ENCODE peak calls at places on chromosomes 5 and 9, in six cellular contexts. P is heart left ventricle, S is stomach, M is uterus, N is Peyer's patch, H is IMR-90. Q is an unnamed sample.

GRCh38 chr5:53366245-53366644 is 114.2 kb upstream of the FST start:
- DNase-seq in P (no peak), S (no peak), M (no peak), N (no peak), H (peak), Q (no peak)

GRCh38 chr9:89755835-89756234 is 151.0 kb downstream of the GADD45G start:
- DNase-seq in P (no peak), S (peak), M (no peak), N (no peak), H (peak), Q (no peak)

GRCh38 chr9:68739631-68740174 is 34.7 kb downstream of the PIP5K1B start:
- DNase-seq in P (no peak), S (peak), M (no peak), N (no peak), H (no peak), Q (no peak)

GRCh38 chr5:168666356-168666755 is 87.2 kb upstream of the PANK3 start:
- DNase-seq in P (no peak), S (no peak), M (no peak), N (no peak), H (no peak), Q (no peak)

GRCh38 chr9:104748359-104749031 is 1.0 kb downstream of the NIPSNAP3A start:
- DNase-seq in P (no peak), S (no peak), M (no peak), N (no peak), H (peak), Q (no peak)

GRCh38 chr9:78856144-78856543 is 559.2 kb downstream of the PSAT1 start:
- DNase-seq in P (no peak), S (no peak), M (no peak), N (no peak), H (peak), Q (no peak)

GRCh38 chr5:140224658-140225057 is 49.7 kb downstream of the CYSTM1 start:
- DNase-seq in P (no peak), S (no peak), M (no peak), N (no peak), H (no peak), Q (no peak)

GRCh38 chr9:33677961-33678360 is 117.4 kb upstream of the PRSS3 start:
- DNase-seq in P (no peak), S (no peak), M (no peak), N (no peak), H (no peak), Q (no peak)

GRCh38 chr9:21153688-21154608 is 12.3 kb upstream of the IFNW1 start:
- DNase-seq in P (no peak), S (no peak), M (no peak), N (no peak), H (peak), Q (no peak)

GRCh38 chr9:36407122-36407723 is 7.2 kb upstream of the RNF38 start:
- DNase-seq in P (no peak), S (peak), M (peak), N (peak), H (peak), Q (no peak)

GRCh38 chr5:167294861-167295685 is 996.4 kb upstream of the WWC1 start:
- DNase-seq in P (no peak), S (no peak), M (no peak), N (no peak), H (peak), Q (no peak)

GRCh38 chr9:92759990-92760893 is 4.4 kb downstream of the BICD2 start:
- DNase-seq in P (peak), S (peak), M (no peak), N (no peak), H (no peak), Q (peak)

GRCh38 chr5:159056201-159056600 is 43.5 kb downstream of the EBF1 start:
- DNase-seq in P (no peak), S (no peak), M (no peak), N (no peak), H (no peak), Q (no peak)

GRCh38 chr9:618478-618877 is 223.0 kb upstream of the DMRT1 start:
- DNase-seq in P (no peak), S (no peak), M (no peak), N (no peak), H (peak), Q (no peak)

GRCh38 chr9:130020618-130021017 is 22.4 kb downstream of the FNBP1 start:
- DNase-seq in P (no peak), S (no peak), M (no peak), N (no peak), H (no peak), Q (no peak)

GRCh38 chr5:39570418-39571027 is 145.7 kb upstream of the DAB2 start:
- DNase-seq in P (no peak), S (no peak), M (no peak), N (no peak), H (peak), Q (no peak)

GRCh38 chr9:18071651-18072060 is 402.3 kb upstream of the ADAMTSL1 start:
- DNase-seq in P (no peak), S (no peak), M (peak), N (no peak), H (peak), Q (no peak)

GRCh38 chr9:109417585-109418544 is 80.2 kb downstream of the PTPN3 start:
- DNase-seq in P (no peak), S (no peak), M (no peak), N (no peak), H (no peak), Q (no peak)
- TF ChIP-seq POLR2A in P (no peak), S (no peak), M (no peak), N (no peak), H (no peak), Q (no peak)

GRCh38 chr5:135331612-135332011 is 67.4 kb downstream of the MACROH2A1 start:
- DNase-seq in P (no peak), S (no peak), M (no peak), N (no peak), H (peak), Q (no peak)

GRCh38 chr5:135332519-135333150 is 66.4 kb downstream of the MACROH2A1 start:
- DNase-seq in P (no peak), S (no peak), M (no peak), N (no peak), H (peak), Q (no peak)

GRCh38 chr5:135329913-135330797 is 68.9 kb downstream of the MACROH2A1 start:
- DNase-seq in P (no peak), S (no peak), M (no peak), N (no peak), H (no peak), Q (no peak)

GRCh38 chr5:135329101-135329912 is 69.7 kb downstream of the MACROH2A1 start:
- DNase-seq in P (no peak), S (no peak), M (no peak), N (no peak), H (no peak), Q (no peak)

GRCh38 chr5:135330798-135331096 is 68.3 kb downstream of the MACROH2A1 start:
- DNase-seq in P (no peak), S (no peak), M (no peak), N (no peak), H (no peak), Q (no peak)
- TF ChIP-seq POLR2A in P (no peak), S (no peak), M (no peak), N (no peak), H (no peak), Q (no peak)

GRCh38 chr5:34656001-34656699 is at the start of gene RAI14:
- DNase-seq in P (peak), S (peak), M (peak), N (no peak), H (peak), Q (peak)
- TF ChIP-seq POLR2A in P (no peak), S (no peak), M (peak), N (peak), H (peak), Q (no peak)

GRCh38 chr5:112707187-112708179 is 30.2 kb upstream of the APC start:
- DNase-seq in P (peak), S (peak), M (peak), N (peak), H (peak), Q (peak)
- TF ChIP-seq POLR2A in P (no peak), S (no peak), M (peak), N (peak), H (peak), Q (peak)

DNA sequence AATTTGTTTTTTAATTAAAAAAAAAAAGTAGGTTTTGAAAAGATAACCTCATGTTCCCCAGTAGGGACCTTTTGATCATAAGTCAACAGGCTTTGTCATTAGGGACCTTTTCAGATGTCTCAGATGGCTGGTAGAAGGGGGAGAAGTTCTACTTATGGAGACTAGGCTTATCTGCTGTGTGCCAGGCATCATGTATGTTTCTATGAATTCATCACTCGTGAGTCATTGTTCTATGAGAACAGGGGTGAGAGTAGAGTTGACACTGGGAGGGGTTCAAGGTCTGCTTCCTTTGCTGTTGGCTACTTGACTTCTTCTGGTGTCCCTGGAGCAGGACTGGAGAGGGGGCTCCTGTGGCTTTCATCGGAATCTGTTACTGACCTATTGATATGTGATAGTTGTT is 138.8 kb downstream of the KDM4C start:
- DNase-seq in P (no peak), S (no peak), M (no peak), N (no peak), H (peak), Q (no peak)
- TF ChIP-seq POLR2A in P (no peak), S (no peak), M (no peak), N (no peak), H (no peak), Q (no peak)

GRCh38 chr5:119396265-119396664 is 40.4 kb downstream of the TNFAIP8 start:
- DNase-seq in P (no peak), S (no peak), M (no peak), N (no peak), H (no peak), Q (no peak)
- TF ChIP-seq POLR2A in P (no peak), S (no peak), M (no peak), N (no peak), H (no peak), Q (no peak)

DNA sequence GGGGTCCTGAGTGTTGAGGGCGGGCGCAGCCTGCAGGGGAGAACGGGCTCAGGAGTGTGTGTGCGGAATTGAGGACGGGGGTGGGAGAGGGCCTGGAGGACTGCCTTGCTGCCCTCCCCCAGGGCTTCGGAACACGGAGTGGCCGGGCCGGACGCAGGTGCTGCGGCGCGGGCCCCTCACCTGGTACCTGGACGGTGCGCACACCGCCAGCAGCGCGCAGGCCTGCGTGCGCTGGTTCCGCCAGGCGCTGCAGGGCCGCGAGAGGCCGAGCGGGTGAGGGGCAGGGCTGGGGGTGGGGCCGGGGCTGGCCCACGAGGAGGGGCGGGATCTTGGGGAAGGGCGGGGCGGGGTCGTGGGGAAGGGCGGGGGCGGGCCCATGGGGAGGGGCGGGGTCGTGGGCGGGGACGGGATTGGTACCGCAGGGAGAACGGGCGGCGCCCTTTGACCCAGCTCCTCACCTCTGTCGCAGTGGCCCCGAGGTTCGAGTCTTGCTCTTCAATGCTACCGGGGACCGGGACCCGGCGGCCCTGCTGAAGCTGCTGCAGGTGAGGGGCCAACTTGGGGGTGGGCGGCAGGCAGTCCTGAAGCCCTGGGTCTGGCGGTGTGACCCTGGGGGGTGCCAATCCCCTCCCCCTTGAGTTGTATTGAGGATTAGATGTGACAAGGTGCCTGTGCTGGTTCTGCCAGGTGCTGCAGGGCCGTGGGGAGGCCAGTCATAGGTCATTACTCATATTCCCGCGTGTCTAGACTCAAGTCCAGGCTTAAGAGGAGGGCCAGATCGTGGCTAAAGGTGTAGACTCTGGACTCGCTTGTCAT is 7.1 kb downstream of the FPGS start:
- DNase-seq in P (no peak), S (peak), M (no peak), N (no peak), H (no peak), Q (no peak)
- TF ChIP-seq POLR2A in P (no peak), S (no peak), M (no peak), N (no peak), H (no peak), Q (no peak)

DNA sequence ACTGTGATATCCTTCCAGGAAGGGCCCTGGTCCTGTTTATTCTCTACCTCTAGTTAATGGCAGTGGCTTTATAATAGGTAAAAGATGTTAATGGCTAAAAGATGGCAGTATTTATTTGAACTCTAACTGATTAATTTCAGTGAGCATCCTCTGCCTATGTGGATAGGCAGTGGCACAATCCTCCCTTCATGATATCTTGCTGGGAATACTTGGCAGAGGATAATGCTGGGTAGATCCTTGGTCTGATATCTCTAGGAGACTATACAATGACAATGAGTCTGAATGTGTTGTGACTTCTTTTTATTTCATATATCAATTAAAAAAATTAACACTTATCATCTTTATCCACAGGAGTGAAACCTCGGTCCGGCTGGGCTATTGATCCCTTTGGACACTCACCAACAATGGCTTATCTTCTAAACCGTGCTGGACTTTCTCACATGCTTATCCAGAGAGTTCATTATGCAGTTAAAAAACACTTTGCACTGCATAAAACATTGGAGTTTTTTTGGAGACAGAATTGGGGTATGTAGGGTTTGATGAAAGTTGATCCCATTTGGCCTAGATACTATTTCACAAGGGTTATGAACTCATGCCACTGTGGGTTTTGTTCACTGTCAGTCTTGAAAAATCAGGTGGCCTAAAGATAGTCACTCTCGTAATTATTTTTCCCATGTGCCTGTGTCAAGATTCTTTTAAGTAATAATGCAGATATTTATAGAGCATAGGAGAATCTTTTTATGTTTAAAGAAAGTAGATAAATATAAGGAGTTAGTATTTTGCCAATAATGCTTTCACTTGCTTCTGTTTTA is 77.7 kb downstream of the MAN2A1 start:
- DNase-seq in P (no peak), S (no peak), M (no peak), N (no peak), H (no peak), Q (no peak)
- TF ChIP-seq POLR2A in P (no peak), S (no peak), M (no peak), N (no peak), H (no peak), Q (no peak)

Q was measured in suprapubic skin.